ENCODE peak calls at places on chromosomes 2 and 18, in seven cellular contexts. T is G401; N is upper lobe of right lung; A is GF-D8; L is thoracic aorta; S is stimulated activated CD4-positive, alpha-beta T cell treated with anti-CD3 and anti-CD28 coated beads, Interleukin-1b, Interleukin-23, amount 100 ng/mL, for 48 hours; J is sciatic nerve. B is an unnamed sample.

GRCh38 chr2:10078001-10078400 is 2.2 kb downstream of the CYS1 start:
- DNase-seq in T (no peak), N (no peak), A (no peak), L (no peak), S (no peak), J (no peak), B (no peak)

GRCh38 chr2:63050916-63051794 is 525 bp downstream of the OTX1 start:
- DNase-seq in T (no peak), N (no peak), A (no peak), L (no peak), S (no peak), J (no peak), B (peak; percentile 21)

GRCh38 chr2:241658296-241658695 is 20.8 kb downstream of the ATG4B start:
- DNase-seq in T (no peak), N (no peak), A (no peak), L (no peak), S (no peak), J (no peak), B (no peak)

GRCh38 chr2:149738771-149739170 is 151.2 kb upstream of the MMADHC start:
- DNase-seq in T (no peak), N (no peak), A (no peak), L (no peak), S (no peak), J (no peak), B (no peak)

GRCh38 chr2:37890893-37891495 is 34.1 kb upstream of the RMDN2 start:
- DNase-seq in T (peak; percentile 50), N (peak; percentile 85), A (no peak), L (no peak), S (peak; percentile 62), J (peak; percentile 87), B (peak; percentile 48)

GRCh38 chr18:2612996-2613395 is 41.6 kb downstream of the NDC80 start:
- DNase-seq in T (no peak), N (no peak), A (no peak), L (no peak), S (no peak), J (no peak), B (no peak)

GRCh38 chr2:46066591-46066990 is 230.6 kb upstream of the EPAS1 start:
- DNase-seq in T (no peak), N (no peak), A (no peak), L (no peak), S (no peak), J (no peak), B (no peak)

GRCh38 chr18:24878289-24878688 is 417.9 kb downstream of the HRH4 start:
- DNase-seq in T (peak; percentile 88), N (no peak), A (no peak), L (no peak), S (no peak), J (no peak), B (peak; percentile 22)

GRCh38 chr2:182261860-182262387 is 164.9 kb downstream of the PDE1A start:
- DNase-seq in T (no peak), N (no peak), A (no peak), L (no peak), S (no peak), J (no peak), B (no peak)

GRCh38 chr2:165794520-165794882 is 454 bp upstream of the GALNT3 start:
- DNase-seq in T (peak; percentile 19), N (peak; percentile 78), A (peak; percentile 98), L (no peak), S (peak; percentile 69), J (peak; percentile 61), B (peak; percentile 85)

GRCh38 chr2:218005486-218005885 is 2.7 kb upstream of the TNS1 start:
- DNase-seq in T (no peak), N (no peak), A (no peak), L (no peak), S (no peak), J (no peak), B (no peak)

GRCh38 chr2:231288535-231289078 is 90.2 kb downstream of the ARMC9 start:
- DNase-seq in T (no peak), N (no peak), A (no peak), L (no peak), S (no peak), J (no peak), B (no peak)

GRCh38 chr2:167425113-167425512 is 536.8 kb downstream of the XIRP2 start:
- DNase-seq in T (no peak), N (no peak), A (no peak), L (no peak), S (no peak), J (no peak), B (no peak)

GRCh38 chr2:230873670-230874401 is 9.1 kb downstream of the ITM2C start:
- DNase-seq in T (no peak), N (peak; percentile 58), A (no peak), L (no peak), S (no peak), J (no peak), B (peak; percentile 81)

GRCh38 chr2:118290436-118291004 is 202.2 kb downstream of the INSIG2 start:
- DNase-seq in T (no peak), N (no peak), A (no peak), L (no peak), S (no peak), J (no peak), B (no peak)

GRCh38 chr2:191894681-191895147 is 47.8 kb upstream of the CAVIN2 start:
- DNase-seq in T (no peak), N (no peak), A (no peak), L (no peak), S (no peak), J (no peak), B (no peak)

GRCh38 chr2:169397697-169398096 is 35.4 kb upstream of the LRP2 start:
- DNase-seq in T (peak; percentile 33), N (no peak), A (no peak), L (no peak), S (no peak), J (no peak), B (no peak)

GRCh38 chr2:46335404-46335965 is 38.3 kb downstream of the EPAS1 start:
- DNase-seq in T (peak; percentile 18), N (peak; percentile 71), A (no peak), L (no peak), S (no peak), J (peak; percentile 69), B (no peak)

GRCh38 chr18:22175326-22175725 is 5.9 kb downstream of the GATA6 start:
- DNase-seq in T (no peak), N (no peak), A (no peak), L (no peak), S (no peak), J (no peak), B (no peak)

GRCh38 chr2:233208382-233209116 is 42.9 kb upstream of the ATG16L1 start:
- DNase-seq in T (no peak), N (no peak), A (no peak), L (no peak), S (no peak), J (no peak), B (no peak)

GRCh38 chr2:43324589-43325447 is 98.4 kb upstream of the ZFP36L2 start:
- DNase-seq in T (no peak), N (no peak), A (no peak), L (no peak), S (no peak), J (no peak), B (no peak)

GRCh38 chr18:46310675-46311345 is 206.6 kb downstream of the HAUS1 start:
- DNase-seq in T (no peak), N (no peak), A (no peak), L (no peak), S (no peak), J (no peak), B (no peak)

GRCh38 chr18:77054288-77054605 is 78.3 kb downstream of the MBP start:
- DNase-seq in T (no peak), N (no peak), A (no peak), L (no peak), S (peak; percentile 33), J (no peak), B (no peak)

GRCh38 chr2:163011035-163011434 is 172.5 kb upstream of the KCNH7 start:
- DNase-seq in T (no peak), N (no peak), A (no peak), L (no peak), S (no peak), J (no peak), B (no peak)

GRCh38 chr2:189008555-189009312 is 34.6 kb downstream of the COL3A1 start:
- DNase-seq in T (no peak), N (no peak), A (no peak), L (no peak), S (no peak), J (no peak), B (no peak)

GRCh38 chr2:233692648-233693047 is at the start of gene UGT1A6:
- DNase-seq in T (no peak), N (no peak), A (no peak), L (no peak), S (no peak), J (no peak), B (no peak)

GRCh38 chr2:69280017-69280671 is 106.9 kb downstream of the GFPT1 start:
- DNase-seq in T (no peak), N (no peak), A (no peak), L (no peak), S (no peak), J (no peak), B (no peak)

GRCh38 chr2:218368621-218369153 is 12.0 kb downstream of the CATIP start:
- DNase-seq in T (peak; percentile 42), N (peak; percentile 72), A (peak; percentile 56), L (no peak), S (no peak), J (no peak), B (no peak)

GRCh38 chr2:173290518-173290917 is 64.2 kb upstream of the CDCA7 start:
- DNase-seq in T (no peak), N (no peak), A (no peak), L (no peak), S (no peak), J (no peak), B (no peak)

GRCh38 chr2:23588106-23588505 is 203.1 kb downstream of the KLHL29 start:
- DNase-seq in T (no peak), N (peak; percentile 51), A (no peak), L (no peak), S (no peak), J (no peak), B (no peak)

GRCh38 chr2:150274108-150274507 is 213.4 kb downstream of the RND3 start:
- DNase-seq in T (no peak), N (no peak), A (no peak), L (no peak), S (no peak), J (no peak), B (no peak)

GRCh38 chr2:171523969-171524401 is 1.7 kb downstream of the CYBRD1 start:
- DNase-seq in T (no peak), N (no peak), A (no peak), L (no peak), S (no peak), J (no peak), B (no peak)

GRCh38 chr2:634041-634440 is 43.2 kb downstream of the TMEM18 start:
- DNase-seq in T (no peak), N (no peak), A (no peak), L (no peak), S (no peak), J (no peak), B (no peak)